ENCODE peak calls at places on chromosomes 6 and 20, in ten cellular contexts. I is glutamatergic neuron, M is foreskin keratinocyte, D is neural crest cell, Y is hepatocyte, U is lower lobe of right lung, C is neural progenitor cell, X is fibroblast of lung, T is fibroblast of the aortic adventitia, K is endothelial cell. N is an unnamed sample.
A peak's percentile ranks its signal among the peaks of the same experiment; 100 is the strongest.

GRCh38 chr6:110325197-110325596 is 33.0 kb downstream of the METTL24 start:
- DNase-seq in I (no peak), K (no peak), D (no peak), C (no peak), U (no peak), Y (peak; percentile 77), M (no peak), X (peak; percentile 96), T (peak; percentile 59), N (peak; percentile 96)

GRCh38 chr6:169086020-169086419 is 167.6 kb downstream of the THBS2 start:
- DNase-seq in D (no peak), U (no peak), I (no peak), K (no peak), X (no peak), M (peak; percentile 81), C (no peak), T (no peak), Y (no peak), N (no peak)

GRCh38 chr6:94130458-94130857 is 711.1 kb upstream of the EPHA7 start:
- DNase-seq in K (no peak), D (no peak), T (no peak), X (no peak), I (no peak), C (peak; percentile 84), Y (peak; percentile 7), U (no peak), M (no peak), N (no peak)

GRCh38 chr6:42993445-42993844 is 9.1 kb downstream of the PPP2R5D start:
- DNase-seq in M (no peak), Y (no peak), X (no peak), D (no peak), C (no peak), I (no peak), T (no peak), U (no peak), K (no peak), N (no peak)

GRCh38 chr20:51563141-51563596 is 20.6 kb upstream of the NFATC2 start:
- DNase-seq in Y (peak; percentile 29), C (no peak), U (no peak), K (no peak), D (no peak), I (no peak), M (no peak), X (no peak), T (no peak), N (no peak)

GRCh38 chr6:98871057-98871456 is 36.7 kb downstream of the POU3F2 start:
- DNase-seq in M (no peak), D (no peak), I (no peak), C (no peak), U (no peak), T (peak; percentile 28), X (peak; percentile 5), Y (no peak), K (no peak), N (peak; percentile 77)

GRCh38 chr20:15378151-15378550 is 1040.7 kb upstream of the FLRT3 start:
- DNase-seq in D (no peak), M (no peak), T (no peak), X (no peak), Y (no peak), I (no peak), U (no peak), K (no peak), C (no peak), N (no peak)

GRCh38 chr20:57053067-57053466 is 213.4 kb downstream of the BMP7 start:
- DNase-seq in X (no peak), U (no peak), K (no peak), Y (no peak), I (no peak), C (no peak), D (no peak), M (no peak), T (no peak), N (no peak)

GRCh38 chr20:37316775-37317170 is 27.3 kb downstream of the MANBAL start:
- DNase-seq in D (no peak), C (no peak), K (no peak), M (no peak), I (no peak), X (no peak), T (no peak), U (no peak), Y (no peak), N (no peak)

GRCh38 chr20:37316116-37316774 is 26.8 kb downstream of the MANBAL start:
- DNase-seq in X (no peak), T (no peak), C (peak; percentile 27), Y (no peak), D (no peak), K (no peak), I (no peak), U (no peak), M (no peak), N (no peak)

GRCh38 chr20:37314099-37314498 is 24.6 kb downstream of the MANBAL start:
- DNase-seq in U (no peak), C (no peak), Y (no peak), T (no peak), K (no peak), D (no peak), I (no peak), M (no peak), X (no peak), N (no peak)

GRCh38 chr20:37314617-37315292 is 25.3 kb downstream of the MANBAL start:
- DNase-seq in I (no peak), U (no peak), T (peak; percentile 65), D (no peak), M (no peak), X (peak; percentile 70), Y (no peak), C (no peak), K (no peak), N (peak; percentile 81)

DNA sequence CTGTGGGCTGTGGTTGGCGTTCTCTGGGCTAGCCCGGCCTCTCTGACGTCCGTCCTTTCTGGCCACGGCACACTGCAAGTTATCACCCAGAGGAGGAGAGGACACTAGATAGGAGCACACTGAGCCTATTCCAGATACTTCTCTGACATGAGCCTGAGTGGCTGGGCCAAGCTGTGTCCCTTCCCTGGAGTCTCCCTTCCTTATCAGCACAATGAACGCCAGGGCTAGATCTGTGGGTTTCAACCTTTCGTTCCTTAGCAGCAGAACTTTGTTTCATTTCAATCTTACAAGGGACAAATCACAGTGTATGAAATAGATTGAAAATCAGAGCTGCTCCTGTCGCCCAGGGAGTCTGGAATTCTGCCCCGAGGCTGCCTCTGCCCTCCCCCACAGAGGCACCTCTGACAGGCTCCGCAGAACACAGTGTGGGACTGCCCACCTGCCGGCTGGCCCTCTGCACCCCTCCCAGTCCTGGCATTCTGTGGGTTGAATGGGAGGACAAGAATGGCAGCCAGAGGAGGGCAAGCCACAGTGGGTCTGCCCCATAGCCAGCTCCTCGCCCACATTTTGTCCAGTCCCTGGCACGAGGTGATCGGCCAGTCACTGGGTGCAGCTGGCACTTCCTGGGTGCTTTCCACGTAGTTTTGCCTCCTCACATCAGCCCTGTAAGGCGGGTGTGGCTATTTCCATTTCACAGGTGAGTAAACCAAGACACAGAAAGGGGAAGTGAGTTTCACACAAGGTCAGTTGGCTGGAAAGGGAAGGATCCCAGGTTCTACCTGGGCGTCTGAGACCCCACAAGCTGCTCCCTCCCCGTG is 26.0 kb downstream of the MANBAL start:
- DNase-seq in K (no peak), D (no peak), I (no peak), T (peak; percentile 90), Y (no peak), C (no peak), U (no peak), M (peak; percentile 24), X (peak; percentile 92), N (peak; percentile 98)
- TF ChIP-seq CTCF in K (no peak), D (no peak), I (no peak), T (no peak), Y (no peak), C (no peak), U (no peak), M (no peak), X (no peak), N (no peak)

DNA sequence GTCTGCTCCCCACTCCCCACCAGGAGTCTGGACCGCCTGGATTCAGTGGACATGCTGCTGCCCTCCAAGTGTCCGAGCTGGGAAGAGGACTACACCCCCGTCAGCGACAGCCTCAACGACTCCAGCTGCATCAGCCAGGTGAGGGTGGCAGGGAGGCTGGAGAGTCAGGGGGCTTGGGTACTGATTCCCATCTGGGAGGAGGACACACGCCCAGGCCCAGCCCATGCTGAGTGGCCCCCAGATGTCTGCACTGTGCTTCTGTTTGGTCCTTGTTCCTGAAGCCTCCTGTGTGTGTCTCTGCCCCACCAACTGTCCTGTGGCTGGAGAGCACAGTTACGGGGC is 101.6 kb upstream of the MYL9 start:
- DNase-seq in M (no peak), D (no peak), C (no peak), T (no peak), X (no peak), Y (no peak), U (no peak), I (no peak), K (no peak), N (no peak)
- TF ChIP-seq CTCF in M (no peak), D (peak; percentile 31), C (no peak), T (peak; percentile 19), X (no peak), Y (no peak), U (no peak), I (peak; percentile 60), K (no peak), N (no peak)

DNA sequence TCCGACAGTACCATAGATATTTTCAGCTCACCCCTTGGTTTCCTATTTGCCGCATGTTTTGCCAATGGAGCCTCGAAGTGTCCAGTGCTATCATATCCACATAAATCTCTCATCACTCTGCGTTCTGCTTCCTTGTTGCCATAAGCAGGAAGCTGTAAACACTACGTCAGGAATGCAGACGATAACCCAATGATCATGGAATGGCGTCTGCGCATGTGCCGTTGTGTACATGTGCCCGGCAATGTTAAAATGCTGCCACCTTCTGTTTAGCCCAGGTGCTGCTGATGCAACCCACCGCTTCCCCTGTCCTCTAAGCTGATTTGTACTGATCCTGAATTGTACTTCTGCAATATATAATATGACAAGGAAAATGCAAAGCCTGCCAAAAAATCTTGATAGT is 607.5 kb downstream of the HDGFL1 start:
- DNase-seq in D (no peak), T (no peak), K (no peak), C (no peak), U (no peak), X (peak; percentile 51), I (peak; percentile 15), Y (peak; percentile 55), M (no peak), N (peak; percentile 95)
- TF ChIP-seq CTCF in D (no peak), T (no peak), K (no peak), C (peak; percentile 20), U (no peak), X (peak; percentile 37), I (no peak), Y (peak; percentile 48), M (no peak), N (peak; percentile 58)

GRCh38 chr20:2691127-2691526 is 1.5 kb upstream of the EBF4 start:
- DNase-seq in I (no peak), U (no peak), D (no peak), M (no peak), T (no peak), Y (no peak), X (no peak), K (no peak), C (no peak), N (no peak)

GRCh38 chr20:2690718-2691117 is 1.9 kb upstream of the EBF4 start:
- DNase-seq in X (no peak), K (no peak), U (no peak), I (no peak), M (no peak), T (no peak), D (no peak), C (no peak), Y (no peak), N (no peak)

GRCh38 chr20:2691663-2692035 is 931 bp upstream of the EBF4 start:
- DNase-seq in I (no peak), U (no peak), K (no peak), X (no peak), C (no peak), Y (no peak), M (no peak), D (no peak), T (no peak), N (no peak)

GRCh38 chr20:2692036-2692885 is at the start of gene EBF4:
- DNase-seq in X (peak; percentile 21), Y (peak; percentile 73), U (peak; percentile 58), D (peak; percentile 22), K (no peak), T (peak; percentile 6), M (peak; percentile 18), C (peak; percentile 78), I (peak; percentile 50), N (peak; percentile 43)

GRCh38 chr20:2690213-2690612 is 2.4 kb upstream of the EBF4 start:
- DNase-seq in T (no peak), D (no peak), K (no peak), C (no peak), Y (no peak), M (no peak), I (no peak), X (no peak), U (no peak), N (no peak)
- TF ChIP-seq CTCF in T (no peak), D (no peak), K (no peak), C (no peak), Y (no peak), M (no peak), I (no peak), X (no peak), U (no peak), N (no peak)

N was measured in fibroblast of villous mesenchyme.